ENCODE peak calls at places on chromosomes 12 and 14, in six cellular contexts. Y, E, R, Q, W and Z are unnamed samples.

GRCh38 chr12:121925361-121925725 is 7.0 kb downstream of the CFAP251 start:
- DNase-seq in Y (no peak), E (peak; percentile 70), R (peak; percentile 76), Q (no peak), W (peak; percentile 63), Z (no peak)

GRCh38 chr12:104201238-104202001 is 14.2 kb upstream of the TXNRD1 start:
- DNase-seq in Y (peak; percentile 41), E (peak; percentile 84), R (peak; percentile 74), Q (peak; percentile 60), W (peak; percentile 81), Z (no peak)

GRCh38 chr12:3560295-3560620 is 69.3 kb downstream of the PRMT8 start:
- DNase-seq in Y (no peak), E (no peak), R (no peak), Q (no peak), W (no peak), Z (no peak)

GRCh38 chr14:75673345-75673744 is 12.3 kb downstream of the TTLL5 start:
- DNase-seq in Y (no peak), E (no peak), R (no peak), Q (no peak), W (no peak), Z (no peak)

GRCh38 chr12:66048843-66049537 is 81.6 kb downstream of the LLPH start:
- DNase-seq in Y (peak; percentile 43), E (peak; percentile 76), R (peak; percentile 84), Q (no peak), W (peak; percentile 59), Z (no peak)

GRCh38 chr14:102907303-102907844 is 15.1 kb upstream of the AMN start:
- DNase-seq in Y (no peak), E (no peak), R (no peak), Q (no peak), W (no peak), Z (no peak)

GRCh38 chr12:48678561-48679185 is 3.4 kb downstream of the KANSL2 start:
- DNase-seq in Y (no peak), E (no peak), R (no peak), Q (no peak), W (no peak), Z (no peak)

GRCh38 chr12:106954462-106955376 is 988 bp upstream of the TMEM263 start:
- DNase-seq in Y (peak; percentile 9), E (peak; percentile 59), R (no peak), Q (no peak), W (peak; percentile 8), Z (no peak)

GRCh38 chr12:57416039-57416996 is 14.5 kb downstream of the R3HDM2 start:
- DNase-seq in Y (peak; percentile 17), E (peak; percentile 21), R (peak; percentile 17), Q (peak; percentile 38), W (peak; percentile 30), Z (no peak)

GRCh38 chr14:35341454-35342159 is 49.4 kb downstream of the PSMA6 start:
- DNase-seq in Y (peak; percentile 90), E (peak; percentile 92), R (peak; percentile 60), Q (peak; percentile 45), W (peak; percentile 97), Z (no peak)

GRCh38 chr12:108367436-108367835 is 28.3 kb upstream of the CMKLR1 start:
- DNase-seq in Y (no peak), E (peak; percentile 91), R (no peak), Q (no peak), W (no peak), Z (no peak)

GRCh38 chr14:34035934-34036250 is 85.0 kb upstream of the EGLN3 start:
- DNase-seq in Y (no peak), E (no peak), R (no peak), Q (no peak), W (no peak), Z (no peak)

GRCh38 chr12:47912575-47912974 is 7.8 kb upstream of the VDR start:
- DNase-seq in Y (no peak), E (no peak), R (no peak), Q (no peak), W (no peak), Z (no peak)

GRCh38 chr12:115001538-115001937 is 317.6 kb upstream of the TBX3 start:
- DNase-seq in Y (no peak), E (no peak), R (no peak), Q (no peak), W (no peak), Z (no peak)

GRCh38 chr12:127422935-127423585 is 843.9 kb upstream of the TMEM132C start:
- DNase-seq in Y (no peak), E (no peak), R (no peak), Q (no peak), W (no peak), Z (no peak)

GRCh38 chr12:83818888-83819287 is 1093.7 kb downstream of the SLC6A15 start:
- DNase-seq in Y (peak; percentile 37), E (peak; percentile 42), R (peak; percentile 49), Q (no peak), W (peak; percentile 56), Z (no peak)

GRCh38 chr12:123364532-123365140 is at the start of gene SBNO1:
- DNase-seq in Y (peak; percentile 84), E (peak; percentile 96), R (peak; percentile 91), Q (peak; percentile 75), W (peak; percentile 91), Z (peak; percentile 58)

GRCh38 chr12:131092911-131093901 is 139.5 kb downstream of the ADGRD1 start:
- DNase-seq in Y (peak; percentile 1), E (no peak), R (no peak), Q (no peak), W (no peak), Z (no peak)

GRCh38 chr12:83505586-83505985 is 818.9 kb downstream of the TMTC2 start:
- DNase-seq in Y (no peak), E (no peak), R (no peak), Q (no peak), W (no peak), Z (no peak)

GRCh38 chr12:203462-204260 is 10.3 kb downstream of the SLC6A12 start:
- DNase-seq in Y (no peak), E (peak; percentile 17), R (peak; percentile 34), Q (no peak), W (no peak), Z (no peak)

GRCh38 chr14:68623828-68624227 is 169.0 kb downstream of the ZFP36L1 start:
- DNase-seq in Y (no peak), E (no peak), R (no peak), Q (no peak), W (no peak), Z (no peak)

GRCh38 chr12:25904442-25904841 is 54.0 kb upstream of the RASSF8 start:
- DNase-seq in Y (no peak), E (peak; percentile 36), R (peak; percentile 18), Q (no peak), W (peak; percentile 6), Z (no peak)

GRCh38 chr12:31897791-31898503 is 61.3 kb upstream of the RESF1 start:
- DNase-seq in Y (peak; percentile 12), E (no peak), R (peak; percentile 26), Q (peak; percentile 19), W (no peak), Z (no peak)

GRCh38 chr14:75654127-75654732 is 6.4 kb downstream of the ERG28 start:
- DNase-seq in Y (peak; percentile 61), E (peak; percentile 87), R (peak; percentile 68), Q (peak; percentile 44), W (peak; percentile 72), Z (peak; percentile 40)

GRCh38 chr14:101774814-101775213 is 13.3 kb downstream of the PPP2R5C start:
- DNase-seq in Y (no peak), E (no peak), R (no peak), Q (no peak), W (no peak), Z (no peak)
- H3K9ac ChIP-seq in Y (no peak overlapping the region), E (no peak overlapping the region), R (no peak overlapping the region), Q (no peak overlapping the region), W (no peak overlapping the region), Z (no peak overlapping the region)

DNA sequence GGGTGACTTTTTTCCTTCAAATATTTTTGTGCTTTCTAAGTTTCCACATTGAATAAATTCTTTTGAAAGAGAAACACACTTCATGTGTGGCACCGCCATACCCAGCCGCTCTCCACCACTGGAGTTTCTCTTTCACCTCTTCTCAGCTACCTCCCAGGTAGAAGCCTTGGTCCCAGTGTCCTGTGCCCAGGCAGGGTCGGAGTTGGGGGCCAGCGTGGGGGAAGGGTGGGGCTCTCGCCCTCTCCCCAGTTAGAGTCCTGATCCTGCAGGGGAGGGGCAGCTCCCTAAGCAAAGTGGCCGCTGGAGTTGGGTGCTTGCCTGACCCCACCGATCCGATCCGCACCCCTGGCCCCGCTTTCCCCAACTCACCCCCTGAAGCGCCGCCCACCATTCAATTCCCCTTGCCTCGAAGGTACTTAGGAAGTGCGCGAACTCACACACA is 817 bp downstream of the CLMN start:
- DNase-seq in Y (no peak), E (no peak), R (no peak), Q (no peak), W (no peak), Z (no peak)
- H3K9ac ChIP-seq in Y (peak overlapping the region; percentile 72), E (peak overlapping the region; percentile 81), R (peak overlapping the region; percentile 60), Q (peak overlapping the region; percentile 69), W (no peak overlapping the region), Z (peak overlapping the region; percentile 77)

DNA sequence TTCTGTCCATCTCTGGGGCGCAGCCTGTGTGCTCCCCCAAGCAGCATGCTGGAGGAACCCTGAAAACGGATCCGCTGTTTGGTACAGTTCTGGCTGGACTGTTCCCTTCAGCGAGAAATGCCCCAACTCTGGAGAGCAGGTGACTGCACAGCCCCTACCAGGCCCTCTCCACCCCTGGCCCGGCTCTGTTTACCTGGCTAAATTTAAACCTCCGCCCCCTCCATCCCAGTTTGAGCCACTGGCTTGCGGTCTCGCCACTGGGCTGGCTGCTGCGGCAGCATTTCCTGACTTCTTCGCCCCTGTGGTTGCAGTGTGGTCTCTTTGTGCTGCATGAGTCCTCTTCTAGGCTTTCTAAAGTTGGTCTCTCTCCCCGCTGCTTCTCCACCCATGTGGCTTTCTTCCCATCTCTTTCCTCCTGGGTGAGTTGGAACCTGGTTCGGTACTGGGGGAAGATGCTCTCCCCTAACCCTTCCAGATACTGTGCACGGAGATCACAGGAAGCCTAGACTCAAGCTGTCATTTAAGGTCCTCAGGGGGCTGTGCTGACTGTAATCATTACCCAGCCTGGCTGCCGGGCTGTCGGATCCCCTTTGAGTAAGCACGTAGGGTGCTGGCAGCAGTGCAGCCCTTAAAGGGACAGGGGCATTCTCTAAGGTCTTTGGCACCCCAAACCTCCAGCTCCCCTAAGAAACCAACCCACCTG is 60.6 kb downstream of the FBXL14 start:
- DNase-seq in Y (peak; percentile 49), E (peak; percentile 39), R (no peak), Q (no peak), W (no peak), Z (no peak)
- H3K9ac ChIP-seq in Y (no peak overlapping the region), E (no peak overlapping the region), R (peak overlapping the region; percentile 63), Q (no peak overlapping the region), W (no peak overlapping the region), Z (no peak overlapping the region)

GRCh38 chr14:70602254-70602653 is 1.8 kb upstream of the MED6 start:
- DNase-seq in Y (no peak), E (no peak), R (no peak), Q (no peak), W (no peak), Z (no peak)

GRCh38 chr14:70595443-70596185 is 4.8 kb downstream of the MED6 start:
- DNase-seq in Y (peak; percentile 11), E (no peak), R (no peak), Q (no peak), W (peak; percentile 1), Z (no peak)

GRCh38 chr14:70600382-70601157 is at the start of gene MED6:
- DNase-seq in Y (peak; percentile 86), E (peak; percentile 98), R (peak; percentile 95), Q (peak; percentile 82), W (peak; percentile 91), Z (peak; percentile 38)

DNA sequence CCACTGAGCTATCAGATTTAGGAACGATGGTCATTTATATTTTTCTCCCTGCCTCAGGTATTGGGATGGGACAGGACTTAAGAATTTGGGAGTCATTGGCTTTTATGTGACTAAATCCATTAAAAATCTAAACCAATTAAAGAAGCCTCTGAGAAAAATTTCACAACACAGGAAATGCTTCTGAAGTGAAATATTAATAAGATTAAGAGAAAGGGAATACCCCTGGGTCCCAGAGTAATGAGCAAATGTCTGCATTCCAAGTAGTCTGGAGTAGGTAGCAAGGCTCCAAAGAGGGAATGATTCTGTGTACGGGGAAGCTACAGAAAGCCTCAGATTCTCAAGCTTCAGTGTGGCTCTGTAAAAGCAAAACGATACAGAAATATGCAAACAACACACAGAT is 707 bp upstream of the MED6 start:
- DNase-seq in Y (no peak), E (peak; percentile 59), R (peak; percentile 41), Q (no peak), W (peak; percentile 2), Z (no peak)
- H3K9ac ChIP-seq in Y (peak overlapping the region; percentile 62), E (peak overlapping the region; percentile 81), R (peak overlapping the region; percentile 88), Q (peak overlapping the region; percentile 60), W (no peak overlapping the region), Z (peak overlapping the region; percentile 65)